ENCODE peak calls at places on chromosomes 5 and 9, in four cellular contexts. One of them, this sample, is unnamed.

GRCh38 chr5:114018178-114018577 is 343.7 kb upstream of the KCNN2 start:
- DNase-seq in astrocyte: no peak
- DNase-seq in SJSA1: peak; percentile 12
- DNase-seq in A549: no peak
- DNase-seq in this sample: no peak

GRCh38 chr5:79611046-79611829 is 1.0 kb upstream of the TENT2 start:
- DNase-seq in astrocyte: no peak
- DNase-seq in SJSA1: no peak
- DNase-seq in A549: no peak
- DNase-seq in this sample: no peak

GRCh38 chr9:110650991-110651411 is 17.6 kb upstream of the MUSK start:
- DNase-seq in astrocyte: peak; percentile 94
- DNase-seq in SJSA1: peak; percentile 97
- DNase-seq in A549: no peak
- DNase-seq in this sample: peak; percentile 94

GRCh38 chr5:66520854-66521253 is 75.3 kb upstream of the MAST4 start:
- DNase-seq in astrocyte: no peak
- DNase-seq in SJSA1: no peak
- DNase-seq in A549: no peak
- DNase-seq in this sample: no peak

GRCh38 chr9:70111042-70111602 is 67.5 kb downstream of the MAMDC2 start:
- DNase-seq in astrocyte: peak; percentile 50
- DNase-seq in SJSA1: peak; percentile 49
- DNase-seq in A549: peak; percentile 66
- DNase-seq in this sample: peak; percentile 76

GRCh38 chr5:149887622-149888183 is 56.9 kb downstream of the PDE6A start:
- DNase-seq in astrocyte: peak; percentile 96
- DNase-seq in SJSA1: peak; percentile 91
- DNase-seq in A549: peak; percentile 53
- DNase-seq in this sample: peak; percentile 65

GRCh38 chr5:43572357-43572756 is 15.5 kb upstream of the PAIP1 start:
- DNase-seq in astrocyte: peak; percentile 25
- DNase-seq in SJSA1: no peak
- DNase-seq in A549: no peak
- DNase-seq in this sample: peak; percentile 34

GRCh38 chr9:33894316-33894715 is 77.4 kb downstream of the UBE2R2 start:
- DNase-seq in astrocyte: no peak
- DNase-seq in SJSA1: no peak
- DNase-seq in A549: no peak
- DNase-seq in this sample: no peak

GRCh38 chr5:76371955-76372319 is 31.1 kb upstream of the IQGAP2 start:
- DNase-seq in astrocyte: peak; percentile 8
- DNase-seq in SJSA1: no peak
- DNase-seq in A549: no peak
- DNase-seq in this sample: no peak

GRCh38 chr5:76714771-76715483 is 999 bp upstream of the F2R start:
- DNase-seq in astrocyte: no peak
- DNase-seq in SJSA1: no peak
- DNase-seq in A549: no peak
- DNase-seq in this sample: peak; percentile 42

GRCh38 chr9:127970401-127971313 is 10.1 kb downstream of the EEIG1 start:
- DNase-seq in astrocyte: no peak
- DNase-seq in SJSA1: no peak
- DNase-seq in A549: no peak
- DNase-seq in this sample: no peak

GRCh38 chr5:13831236-13831810 is 113.2 kb downstream of the DNAH5 start:
- DNase-seq in astrocyte: peak; percentile 23
- DNase-seq in SJSA1: no peak
- DNase-seq in A549: no peak
- DNase-seq in this sample: no peak

DNA sequence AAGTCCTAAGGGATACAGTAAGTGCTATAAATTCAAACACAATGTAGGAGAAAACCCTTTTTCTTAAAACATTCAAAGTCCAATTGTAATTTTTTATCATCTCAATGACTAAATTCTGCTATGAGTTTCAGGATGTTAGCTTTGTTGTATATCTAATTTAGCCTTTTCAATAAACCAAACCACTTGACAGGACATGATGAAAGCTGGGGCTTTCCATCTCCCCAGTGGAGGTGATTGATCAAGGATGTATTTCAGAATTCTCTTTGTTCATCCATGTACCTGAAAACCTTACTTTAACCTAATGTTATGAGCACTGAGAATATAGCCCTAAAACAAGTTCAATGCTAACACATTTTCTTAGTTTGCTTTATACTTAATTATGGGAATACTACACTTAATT is 639.0 kb upstream of the ITGA1 start:
- DNase-seq in astrocyte: no peak
- DNase-seq in SJSA1: no peak
- DNase-seq in A549: no peak
- DNase-seq in this sample: no peak
- H3K4me3 ChIP-seq in astrocyte: no peak overlapping the region
- H3K4me3 ChIP-seq in SJSA1: no peak overlapping the region
- H3K4me3 ChIP-seq in A549: no peak overlapping the region
- H3K4me3 ChIP-seq in this sample: no peak overlapping the region

GRCh38 chr5:40033009-40033408 is 608.2 kb upstream of the DAB2 start:
- DNase-seq in astrocyte: no peak
- DNase-seq in SJSA1: no peak
- DNase-seq in A549: no peak
- DNase-seq in this sample: no peak

GRCh38 chr5:40030661-40031060 is 605.9 kb upstream of the DAB2 start:
- DNase-seq in astrocyte: peak; percentile 9
- DNase-seq in SJSA1: no peak
- DNase-seq in A549: no peak
- DNase-seq in this sample: no peak

GRCh38 chr5:40037703-40038102 is 612.9 kb upstream of the DAB2 start:
- DNase-seq in astrocyte: no peak
- DNase-seq in SJSA1: no peak
- DNase-seq in A549: no peak
- DNase-seq in this sample: no peak

GRCh38 chr5:40033411-40033810 is 608.6 kb upstream of the DAB2 start:
- DNase-seq in astrocyte: no peak
- DNase-seq in SJSA1: no peak
- DNase-seq in A549: no peak
- DNase-seq in this sample: no peak
- H3K4me3 ChIP-seq in astrocyte: no peak overlapping the region
- H3K4me3 ChIP-seq in SJSA1: no peak overlapping the region
- H3K4me3 ChIP-seq in A549: no peak overlapping the region
- H3K4me3 ChIP-seq in this sample: no peak overlapping the region

GRCh38 chr9:108052431-108053080 is 563.0 kb upstream of the KLF4 start:
- DNase-seq in astrocyte: no peak
- DNase-seq in SJSA1: no peak
- DNase-seq in A549: no peak
- DNase-seq in this sample: no peak

GRCh38 chr9:108056083-108056804 is 566.7 kb upstream of the KLF4 start:
- DNase-seq in astrocyte: peak; percentile 65
- DNase-seq in SJSA1: peak; percentile 38
- DNase-seq in A549: peak; percentile 31
- DNase-seq in this sample: peak; percentile 53

GRCh38 chr9:108050894-108051293 is 561.3 kb upstream of the KLF4 start:
- DNase-seq in astrocyte: no peak
- DNase-seq in SJSA1: no peak
- DNase-seq in A549: no peak
- DNase-seq in this sample: no peak

GRCh38 chr9:108056805-108057386 is 567.3 kb upstream of the KLF4 start:
- DNase-seq in astrocyte: peak; percentile 87
- DNase-seq in SJSA1: peak; percentile 39
- DNase-seq in A549: peak; percentile 67
- DNase-seq in this sample: peak; percentile 82

GRCh38 chr9:108053555-108054061 is 564.0 kb upstream of the KLF4 start:
- DNase-seq in astrocyte: peak; percentile 86
- DNase-seq in SJSA1: no peak
- DNase-seq in A549: no peak
- DNase-seq in this sample: peak; percentile 97
- H3K4me3 ChIP-seq in astrocyte: no peak overlapping the region
- H3K4me3 ChIP-seq in SJSA1: no peak overlapping the region
- H3K4me3 ChIP-seq in A549: no peak overlapping the region
- H3K4me3 ChIP-seq in this sample: peak overlapping the region; percentile 13

GRCh38 chr9:13568446-13568845 is 289.0 kb upstream of the MPDZ start:
- DNase-seq in astrocyte: peak; percentile 37
- DNase-seq in SJSA1: no peak
- DNase-seq in A549: no peak
- DNase-seq in this sample: no peak
- H3K4me3 ChIP-seq in astrocyte: peak overlapping the region; percentile 59
- H3K4me3 ChIP-seq in SJSA1: no peak overlapping the region
- H3K4me3 ChIP-seq in A549: no peak overlapping the region
- H3K4me3 ChIP-seq in this sample: peak overlapping the region; percentile 35

DNA sequence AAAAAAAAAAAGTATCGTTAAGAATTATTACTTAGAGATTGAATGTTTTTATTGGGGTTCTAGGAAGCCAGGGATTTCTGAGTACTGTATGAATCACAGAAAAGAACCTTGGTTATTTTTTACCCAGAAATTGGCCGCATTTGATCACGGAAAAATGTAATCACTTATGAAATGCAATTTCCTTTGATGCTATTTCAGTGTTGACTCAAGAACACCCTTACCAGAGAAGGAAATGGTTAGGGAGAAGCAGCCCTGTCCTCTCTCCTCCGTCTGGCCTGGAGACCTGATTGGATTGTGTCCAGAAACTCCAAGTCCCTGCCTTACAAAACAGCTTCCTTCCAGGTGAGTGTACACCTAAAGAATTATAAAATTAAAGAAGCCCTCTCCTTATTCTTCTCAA is 116.7 kb downstream of the MED10 start:
- DNase-seq in astrocyte: no peak
- DNase-seq in SJSA1: no peak
- DNase-seq in A549: no peak
- DNase-seq in this sample: no peak
- H3K4me3 ChIP-seq in astrocyte: no peak overlapping the region
- H3K4me3 ChIP-seq in SJSA1: no peak overlapping the region
- H3K4me3 ChIP-seq in A549: no peak overlapping the region
- H3K4me3 ChIP-seq in this sample: no peak overlapping the region

DNA sequence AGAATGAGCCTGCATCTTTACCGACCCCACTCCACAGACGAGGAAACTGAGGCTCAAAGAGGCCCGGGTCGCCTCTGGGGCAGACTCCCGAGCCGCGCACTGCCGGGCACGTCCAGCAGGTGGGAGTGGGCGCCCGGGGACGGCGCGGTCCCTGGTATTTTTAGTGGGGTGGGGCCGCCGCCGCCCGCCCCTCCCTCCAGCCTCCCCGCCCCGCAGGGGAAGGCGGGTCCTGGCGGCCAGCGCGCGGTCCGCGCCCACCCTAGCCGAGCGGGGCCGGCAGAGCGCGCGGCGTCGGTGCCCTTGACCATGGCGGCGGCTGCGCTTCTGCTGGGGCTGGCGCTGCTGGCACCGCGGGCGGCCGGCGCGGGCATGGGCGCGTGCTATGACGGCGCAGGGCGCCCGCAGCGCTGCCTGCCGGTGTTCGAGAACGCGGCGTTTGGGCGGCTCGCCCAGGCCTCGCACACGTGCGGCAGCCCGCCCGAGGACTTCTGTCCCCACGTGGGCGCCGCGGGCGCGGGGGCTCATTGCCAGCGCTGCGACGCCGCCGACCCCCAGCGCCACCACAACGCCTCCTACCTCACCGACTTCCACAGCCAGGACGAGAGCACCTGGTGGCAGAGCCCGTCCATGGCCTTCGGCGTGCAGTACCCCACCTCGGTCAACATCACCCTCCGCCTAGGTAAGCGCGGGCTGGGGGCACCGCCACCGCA is at the start of gene LAMC3:
- DNase-seq in astrocyte: no peak
- DNase-seq in SJSA1: no peak
- DNase-seq in A549: peak; percentile 52
- DNase-seq in this sample: no peak
- H3K4me3 ChIP-seq in astrocyte: peak within 1 kb of the TSS; percentile 33
- H3K4me3 ChIP-seq in SJSA1: no peak within 1 kb of the TSS
- H3K4me3 ChIP-seq in A549: peak within 1 kb of the TSS; percentile 54
- H3K4me3 ChIP-seq in this sample: peak within 1 kb of the TSS; percentile 43

DNA sequence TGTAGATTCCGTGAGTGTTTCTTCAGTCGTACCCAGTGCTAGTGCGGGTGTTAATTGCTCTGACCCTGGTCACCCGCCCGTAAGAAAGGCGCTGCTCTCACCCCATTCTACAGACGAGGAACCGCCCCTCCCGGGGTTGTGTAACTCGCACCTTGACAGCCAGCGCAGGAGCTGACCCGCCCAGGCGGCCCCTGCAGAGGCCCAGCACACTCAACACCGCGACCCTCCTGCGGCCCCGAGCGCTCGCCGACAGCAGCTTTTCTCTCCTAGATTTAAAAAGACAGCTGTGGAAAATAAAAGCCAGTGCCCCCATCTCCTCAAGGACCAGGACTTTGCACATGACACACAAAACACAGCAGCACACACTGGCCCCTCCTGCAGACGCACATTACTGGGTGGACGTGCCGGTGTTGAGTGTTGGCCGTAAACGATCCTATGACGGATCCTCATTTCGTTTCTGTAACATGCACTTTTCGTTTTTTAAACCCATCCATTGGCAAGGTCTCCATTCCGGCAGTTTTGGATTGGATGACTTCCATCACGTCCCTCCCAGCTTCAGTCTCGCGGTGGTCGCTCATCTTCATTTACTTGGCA is 22.9 kb downstream of the OR2V2 start:
- DNase-seq in astrocyte: no peak
- DNase-seq in SJSA1: no peak
- DNase-seq in A549: no peak
- DNase-seq in this sample: no peak
- H3K4me3 ChIP-seq in astrocyte: peak overlapping the region; percentile 35
- H3K4me3 ChIP-seq in SJSA1: no peak overlapping the region
- H3K4me3 ChIP-seq in A549: peak overlapping the region; percentile 38
- H3K4me3 ChIP-seq in this sample: peak overlapping the region; percentile 46

This sample was measured in fibroblast of villous mesenchyme.